ENCODE peak calls at places on chromosomes 6 and 20, in ten cellular contexts. T is HEK293T, J is heart right ventricle, K is activated B cell treated with CpG ODN at 0.5 μM for 24 hours, Z is Right ventricle myocardium superior, H is OCI-M1, U is OCI-LY7, R is iris pigment epithelial cell, Q is nephron progenitor cell, V is DMS153. A is an unnamed sample.

GRCh38 chr6:52352239-52353008 is 9.5 kb upstream of the PAQR8 start:
- DNase-seq in T (no peak), J (no peak), K (no peak), Z (no peak), H (peak), U (no peak), R (peak), Q (no peak), V (peak), A (peak)

GRCh38 chr20:8291873-8292272 is 159.8 kb downstream of the PLCB1 start:
- DNase-seq in T (no peak), J (no peak), K (no peak), Z (no peak), H (no peak), U (no peak), R (peak), Q (no peak), V (no peak), A (no peak)

GRCh38 chr6:3946779-3947178 is 97.6 kb downstream of the FAM50B start:
- DNase-seq in T (no peak), J (no peak), K (no peak), Z (no peak), H (no peak), U (no peak), R (no peak), Q (peak), V (no peak), A (no peak)

GRCh38 chr6:98014791-98015201 is 731.8 kb upstream of the MMS22L start:
- DNase-seq in T (no peak), J (no peak), K (no peak), Z (no peak), H (peak), U (no peak), R (no peak), Q (no peak), V (peak), A (no peak)

GRCh38 chr6:44788387-44788981 is 401.0 kb downstream of the CDC5L start:
- DNase-seq in T (no peak), J (no peak), K (no peak), Z (no peak), H (no peak), U (no peak), R (peak), Q (no peak), V (no peak), A (no peak)

GRCh38 chr20:34708621-34709043 is 4.5 kb downstream of the TP53INP2 start:
- DNase-seq in T (peak), J (peak), K (peak), Z (peak), H (peak), U (peak), R (peak), Q (peak), V (peak), A (no peak)

GRCh38 chr6:105790635-105791034 is 295.5 kb upstream of the PRDM1 start:
- DNase-seq in T (no peak), J (no peak), K (no peak), Z (no peak), H (peak), U (peak), R (no peak), Q (no peak), V (no peak), A (no peak)

GRCh38 chr6:11279213-11279780 is 46.8 kb upstream of the NEDD9 start:
- DNase-seq in T (no peak), J (no peak), K (no peak), Z (no peak), H (no peak), U (no peak), R (no peak), Q (no peak), V (no peak), A (no peak)

GRCh38 chr20:50515471-50516106 is 5.4 kb downstream of the PTPN1 start:
- DNase-seq in T (no peak), J (no peak), K (no peak), Z (no peak), H (no peak), U (no peak), R (no peak), Q (no peak), V (no peak), A (no peak)

GRCh38 chr6:134117409-134117808 is 65.0 kb upstream of the SLC2A12 start:
- DNase-seq in T (no peak), J (no peak), K (no peak), Z (no peak), H (peak), U (no peak), R (peak), Q (no peak), V (no peak), A (no peak)

GRCh38 chr6:75397806-75398465 is 95.7 kb downstream of the FILIP1 start:
- DNase-seq in T (no peak), J (no peak), K (no peak), Z (no peak), H (no peak), U (no peak), R (peak), Q (no peak), V (peak), A (no peak)

GRCh38 chr6:126039284-126039683 is 52.9 kb downstream of the TRMT11 start:
- DNase-seq in T (no peak), J (no peak), K (no peak), Z (no peak), H (no peak), U (no peak), R (peak), Q (no peak), V (no peak), A (no peak)

GRCh38 chr6:5308066-5308465 is 46.8 kb downstream of the FARS2 start:
- DNase-seq in T (no peak), J (no peak), K (no peak), Z (no peak), H (no peak), U (no peak), R (no peak), Q (no peak), V (no peak), A (no peak)

GRCh38 chr20:58022711-58023110 is 205.7 kb downstream of the ANKRD60 start:
- DNase-seq in T (no peak), J (no peak), K (no peak), Z (no peak), H (no peak), U (no peak), R (no peak), Q (no peak), V (no peak), A (no peak)

GRCh38 chr20:62977613-62978558 is 25.4 kb downstream of the SLC17A9 start:
- DNase-seq in T (no peak), J (no peak), K (peak), Z (no peak), H (peak), U (peak), R (no peak), Q (no peak), V (peak), A (no peak)

GRCh38 chr6:168938546-168938945 is 315.1 kb downstream of the THBS2 start:
- DNase-seq in T (no peak), J (no peak), K (no peak), Z (no peak), H (no peak), U (no peak), R (no peak), Q (no peak), V (no peak), A (no peak)

GRCh38 chr6:551405-551804 is 105.5 kb downstream of the HUS1B start:
- DNase-seq in T (peak), J (no peak), K (no peak), Z (no peak), H (peak), U (peak), R (peak), Q (peak), V (no peak), A (no peak)

A was measured in Panc1.